ENCODE peak calls at places on chromosomes 13 and 19, in four cellular contexts. J is HL-60, E is K562, O is GM12878. Q is an unnamed sample.

GRCh38 chr19:1449467-1450442 is at the start of gene APC2:
- DNase-seq in E (peak), O (no peak), J (no peak), Q (no peak)

GRCh38 chr19:55080121-55080914 is 4.6 kb downstream of the EPS8L1 start:
- DNase-seq in O (no peak), J (peak), E (peak), Q (no peak)

GRCh38 chr19:23440207-23440606 is 44.9 kb upstream of the ZNF91 start:
- DNase-seq in O (no peak), E (peak), J (no peak), Q (no peak)

GRCh38 chr13:33817513-33817842 is 471 bp upstream of the RFC3 start:
- DNase-seq in J (no peak), E (no peak), O (no peak), Q (no peak)

GRCh38 chr19:48708471-48708870 is 11.1 kb downstream of the MAMSTR start:
- DNase-seq in O (no peak), J (no peak), E (no peak), Q (no peak)

GRCh38 chr13:112067871-112068305 is 939 bp downstream of the SOX1 start:
- DNase-seq in O (no peak), J (no peak), E (no peak), Q (no peak)

GRCh38 chr19:16112778-16113177 is 1.1 kb downstream of the RAB8A start:
- DNase-seq in J (peak), E (peak), O (no peak), Q (no peak)

GRCh38 chr13:57030671-57031070 is 110.0 kb upstream of the PRR20A start:
- DNase-seq in O (no peak), E (no peak), J (no peak), Q (no peak)

GRCh38 chr19:47073574-47073973 is 25.1 kb upstream of the TMEM160 start:
- DNase-seq in E (no peak), J (no peak), O (no peak), Q (no peak)

GRCh38 chr19:44696939-44697669 is 1.8 kb upstream of the CEACAM16 start:
- DNase-seq in O (no peak), J (no peak), E (no peak), Q (no peak)

GRCh38 chr19:47499863-47500830 is 14.7 kb downstream of the NAPA start:
- DNase-seq in E (no peak), O (no peak), J (no peak), Q (no peak)

GRCh38 chr13:64993514-64994164 is 2236.5 kb downstream of the PCDH9 start:
- DNase-seq in O (peak), E (no peak), J (no peak), Q (no peak)

GRCh38 chr19:18091217-18091608 is 4.5 kb upstream of the IL12RB1 start:
- DNase-seq in E (peak), O (peak), J (peak), Q (no peak)

GRCh38 chr13:108227651-108228272 is 9.6 kb downstream of the ABHD13 start:
- DNase-seq in O (no peak), E (no peak), J (peak), Q (no peak)

GRCh38 chr13:27455331-27455855 is 5.0 kb upstream of the MTIF3 start:
- DNase-seq in O (no peak), J (no peak), E (no peak), Q (no peak)

GRCh38 chr13:77966671-77967070 is 48.0 kb upstream of the EDNRB start:
- DNase-seq in O (no peak), E (no peak), J (no peak), Q (no peak)

GRCh38 chr19:51507209-51507608 is 5.6 kb upstream of the SIGLEC12 start:
- DNase-seq in O (no peak), E (peak), J (no peak), Q (no peak)

GRCh38 chr13:110853235-110853721 is 61.6 kb downstream of the ANKRD10 start:
- DNase-seq in O (no peak), E (no peak), J (no peak), Q (no peak)

GRCh38 chr19:12733369-12733896 is 1.1 kb downstream of the TRIR start:
- DNase-seq in J (peak), E (no peak), O (no peak), Q (no peak)

GRCh38 chr13:34076943-34077703 is 259.2 kb downstream of the RFC3 start:
- DNase-seq in J (no peak), O (no peak), E (no peak), Q (no peak)

GRCh38 chr13:98445340-98446233 is 131.3 kb downstream of the STK24 start:
- DNase-seq in J (peak), O (peak), E (peak), Q (peak)

GRCh38 chr13:110193491-110193890 is 113.5 kb downstream of the COL4A1 start:
- DNase-seq in E (no peak), J (no peak), O (no peak), Q (no peak)

GRCh38 chr19:40356681-40357595 is 8.4 kb downstream of the PLD3 start:
- DNase-seq in J (no peak), E (no peak), O (no peak), Q (no peak)

DNA sequence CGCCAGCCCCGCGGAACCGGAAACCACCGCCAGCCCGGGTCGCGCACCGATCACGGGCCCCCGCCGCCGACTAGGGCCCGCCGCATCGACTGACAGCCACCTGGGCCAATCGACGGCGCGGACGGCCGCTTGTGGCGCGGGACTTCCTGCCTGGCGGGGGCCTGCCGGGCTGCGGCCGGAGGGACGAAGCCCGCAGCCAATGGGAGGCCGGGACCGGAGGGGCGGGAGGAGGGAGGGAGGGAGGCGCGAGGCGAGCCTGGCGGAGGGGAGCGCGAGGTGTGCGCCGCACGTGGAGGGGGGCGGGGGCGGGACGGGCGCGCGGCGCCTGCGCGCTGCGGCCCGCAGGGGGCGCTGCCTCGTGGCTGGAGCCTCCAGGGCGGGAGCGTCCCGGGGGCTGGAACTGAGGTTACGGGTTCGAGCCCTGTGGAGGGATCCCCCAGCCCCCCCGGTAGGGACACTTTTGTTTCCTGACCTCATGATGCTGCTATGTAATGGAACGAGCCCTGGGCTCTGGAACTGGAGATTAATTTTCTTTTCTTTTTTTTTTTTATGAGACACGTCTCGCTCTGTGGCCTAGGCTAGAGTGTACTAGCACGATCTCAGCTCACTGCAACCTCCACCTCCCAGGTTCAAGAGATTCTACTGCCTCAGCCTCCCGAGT is at the start of gene MLLT1:
- DNase-seq in E (peak), O (peak), J (peak), Q (peak)
- TF ChIP-seq POLR2AphosphoS5 in E (no peak), O (no peak), J (no peak), Q (no peak)

GRCh38 chr13:63631006-63631405 is 2215.4 kb upstream of the PCDH20 start:
- DNase-seq in E (no peak), J (no peak), O (no peak), Q (no peak)

GRCh38 chr13:63629591-63629990 is 2213.9 kb upstream of the PCDH20 start:
- DNase-seq in O (no peak), J (no peak), E (no peak), Q (no peak)

GRCh38 chr13:63628310-63628709 is 2212.7 kb upstream of the PCDH20 start:
- DNase-seq in J (no peak), E (no peak), O (no peak), Q (no peak)

DNA sequence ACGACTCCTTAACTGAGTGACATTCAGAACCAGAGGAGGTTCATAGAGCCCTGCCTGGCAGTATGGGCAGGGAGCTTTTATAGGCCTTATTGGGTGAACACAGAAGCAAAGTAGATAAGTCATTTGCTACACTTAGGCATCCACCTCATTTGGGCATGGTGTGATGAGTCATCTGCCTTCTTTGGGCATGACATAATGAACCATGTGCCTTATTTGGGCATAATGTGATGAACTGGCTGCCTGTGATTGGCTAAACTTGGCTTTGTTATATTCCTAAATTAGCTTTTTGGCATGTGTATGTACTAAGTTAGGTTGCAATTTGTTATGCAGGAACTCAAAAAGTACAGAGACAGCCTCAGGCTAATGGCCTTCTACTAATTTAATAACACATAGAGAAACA is 2210.2 kb upstream of the PCDH20 start:
- DNase-seq in E (no peak), J (no peak), O (no peak), Q (no peak)
- TF ChIP-seq SPI1 in E (no peak), J (no peak), O (no peak), Q (no peak)

GRCh38 chr13:42398542-42398941 is 126.6 kb downstream of the AKAP11 start:
- DNase-seq in E (no peak), O (no peak), J (no peak), Q (no peak)
- TF ChIP-seq POLR2AphosphoS5 in E (no peak), O (no peak), J (no peak), Q (peak)

DNA sequence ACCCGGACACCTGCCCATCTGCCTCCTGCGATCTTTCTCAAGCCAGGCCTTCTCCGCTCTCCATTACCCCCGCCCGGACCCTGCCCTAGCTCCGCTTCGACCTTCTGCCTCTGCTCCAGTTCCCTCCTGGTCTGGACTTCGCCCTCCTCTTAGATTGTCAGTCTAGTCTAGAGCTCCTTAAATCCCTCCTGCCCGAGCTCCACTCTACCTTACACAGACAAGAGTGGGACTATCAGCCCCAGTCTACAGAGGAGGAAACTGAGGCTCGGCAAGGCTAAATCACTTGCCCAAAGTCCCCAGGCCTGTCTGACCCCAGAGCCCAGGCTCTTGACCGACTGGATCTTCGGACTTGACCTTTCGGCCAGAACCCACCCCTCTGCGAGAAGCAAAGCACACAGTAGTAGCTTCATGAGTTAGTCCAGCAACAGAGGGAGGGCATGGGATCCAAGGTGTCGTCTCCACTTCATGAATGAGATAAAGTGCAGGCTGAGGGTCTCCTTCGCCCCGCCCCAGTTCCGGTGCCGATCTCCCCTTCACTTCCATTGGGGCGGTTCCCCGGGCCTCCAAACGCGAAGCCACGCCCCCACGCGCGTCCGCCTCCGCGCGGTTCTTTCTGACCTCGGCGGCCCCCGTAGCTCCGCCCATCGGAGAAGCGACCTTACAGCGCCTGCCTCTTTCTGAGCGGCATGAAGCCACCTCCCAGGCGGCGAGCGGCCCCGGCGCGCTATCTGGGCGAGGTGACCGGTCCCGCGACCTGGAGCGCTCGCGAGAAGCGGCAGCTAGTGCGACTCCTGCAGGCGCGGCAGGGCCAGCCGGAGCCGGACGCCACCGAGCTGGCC is at the start of gene SNAPC2:
- DNase-seq in J (peak), E (peak), O (peak), Q (peak)
- TF ChIP-seq SPI1 in J (no peak), E (peak), O (no peak), Q (no peak)

DNA sequence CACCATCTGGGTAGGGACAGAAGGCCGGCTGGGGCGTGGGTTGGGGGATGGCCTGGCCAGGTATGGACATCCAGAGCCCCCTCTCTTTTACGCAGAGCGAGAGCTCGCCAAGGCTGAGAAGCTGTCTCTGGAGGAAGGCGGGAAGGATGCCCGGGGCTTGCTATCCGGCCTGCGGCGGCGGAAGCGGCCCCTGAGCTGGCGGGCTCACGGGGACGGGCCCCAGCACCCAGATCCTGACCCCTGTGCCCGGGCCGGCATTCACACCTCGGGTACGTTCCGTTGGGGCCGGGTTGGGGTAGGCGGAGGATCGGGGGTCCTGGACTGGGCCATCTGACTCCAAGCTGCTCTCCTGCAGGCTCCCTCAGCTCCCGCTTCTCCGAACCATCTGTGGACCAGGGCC is 8.7 kb upstream of the SCN1B start:
- DNase-seq in O (no peak), J (no peak), E (no peak), Q (no peak)
- TF ChIP-seq POLR2AphosphoS5 in O (no peak), J (no peak), E (no peak), Q (no peak)

DNA sequence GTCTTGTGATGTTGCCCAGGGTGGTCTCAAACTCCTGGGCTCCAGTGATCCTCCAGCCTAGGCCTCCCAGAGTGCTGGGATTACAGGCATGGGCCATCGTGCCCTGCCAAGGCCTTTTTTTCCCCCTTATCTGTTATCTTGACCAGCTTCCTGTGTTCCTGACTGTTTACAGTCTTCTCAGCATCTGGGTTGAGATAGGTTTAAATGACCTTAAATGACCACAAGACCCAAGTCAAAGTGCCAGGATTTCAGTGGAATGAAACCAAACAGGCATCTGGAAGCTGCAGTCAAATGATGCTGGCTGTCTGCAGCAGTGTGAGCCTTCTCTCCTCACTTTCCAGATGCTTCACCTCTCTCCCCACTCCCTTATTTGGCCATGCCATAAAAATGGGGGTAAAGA is 114.2 kb upstream of the CLDN10 start:
- DNase-seq in J (no peak), E (no peak), O (no peak), Q (no peak)
- TF ChIP-seq SPI1 in J (no peak), E (no peak), O (no peak), Q (no peak)

Q was measured in GM12891.